ENCODE peak calls at places on chromosomes 6 and 20, in nine cellular contexts. N, M, Y, D, C, H, X, E and V are unnamed samples.

GRCh38 chr6:157800420-157801237 is 22.4 kb upstream of the SNX9 start:
- DNase-seq in N (peak; percentile 68), M (peak; percentile 11), Y (no peak), D (peak; percentile 86), C (no peak), H (no peak), X (no peak), E (no peak), V (no peak)

GRCh38 chr6:10151144-10151915 is 263.5 kb downstream of the TFAP2A start:
- DNase-seq in N (no peak), M (no peak), Y (no peak), D (peak; percentile 5), C (peak; percentile 59), H (no peak), X (no peak), E (no peak), V (peak; percentile 8)

GRCh38 chr6:40874495-40874894 is 164.5 kb downstream of the UNC5CL start:
- DNase-seq in N (no peak), M (no peak), Y (peak; percentile 13), D (no peak), C (peak; percentile 15), H (no peak), X (no peak), E (no peak), V (no peak)

GRCh38 chr6:142671791-142672190 is 273.2 kb downstream of the HIVEP2 start:
- DNase-seq in N (no peak), M (no peak), Y (no peak), D (no peak), C (no peak), H (no peak), X (no peak), E (no peak), V (no peak)

GRCh38 chr20:64077876-64078551 is 1.3 kb downstream of the RGS19 start:
- DNase-seq in N (peak; percentile 64), M (no peak), Y (no peak), D (no peak), C (no peak), H (peak; percentile 64), X (no peak), E (no peak), V (no peak)

GRCh38 chr6:73409395-73409794 is 14.8 kb downstream of the DDX43 start:
- DNase-seq in N (no peak), M (no peak), Y (no peak), D (peak; percentile 23), C (no peak), H (no peak), X (no peak), E (no peak), V (no peak)

GRCh38 chr6:170269151-170269872 is 21.6 kb downstream of the DLL1 start:
- DNase-seq in N (no peak), M (no peak), Y (no peak), D (no peak), C (peak; percentile 94), H (no peak), X (no peak), E (no peak), V (peak; percentile 97)

GRCh38 chr6:17886891-17887290 is 100.5 kb downstream of the KIF13A start:
- DNase-seq in N (no peak), M (no peak), Y (no peak), D (peak; percentile 34), C (no peak), H (no peak), X (no peak), E (no peak), V (no peak)

GRCh38 chr20:62500237-62500864 is 24.6 kb upstream of the GATA5 start:
- DNase-seq in N (peak; percentile 82), M (peak; percentile 65), Y (peak; percentile 40), D (peak; percentile 20), C (peak; percentile 76), H (peak; percentile 68), X (peak; percentile 64), E (peak; percentile 20), V (peak; percentile 75)

GRCh38 chr20:47309806-47310426 is 46.6 kb downstream of the ZMYND8 start:
- DNase-seq in N (no peak), M (no peak), Y (no peak), D (no peak), C (no peak), H (no peak), X (no peak), E (no peak), V (no peak)

GRCh38 chr20:47711046-47711752 is 74.1 kb downstream of the SULF2 start:
- DNase-seq in N (no peak), M (no peak), Y (no peak), D (no peak), C (no peak), H (no peak), X (no peak), E (no peak), V (no peak)

GRCh38 chr20:51382111-51382985 is 160.2 kb downstream of the NFATC2 start:
- DNase-seq in N (no peak), M (no peak), Y (no peak), D (no peak), C (no peak), H (no peak), X (no peak), E (no peak), V (no peak)

GRCh38 chr20:32237419-32237818 is 29.7 kb downstream of the POFUT1 start:
- DNase-seq in N (no peak), M (no peak), Y (no peak), D (no peak), C (no peak), H (no peak), X (no peak), E (no peak), V (no peak)

GRCh38 chr6:97053643-97054411 is 129.3 kb downstream of the KLHL32 start:
- DNase-seq in N (no peak), M (no peak), Y (peak; percentile 1), D (peak; percentile 34), C (peak; percentile 36), H (no peak), X (no peak), E (no peak), V (no peak)

GRCh38 chr20:61254881-61255589 is 3.0 kb downstream of the CDH4 start:
- DNase-seq in N (no peak), M (no peak), Y (no peak), D (peak; percentile 57), C (peak; percentile 50), H (no peak), X (no peak), E (no peak), V (no peak)

GRCh38 chr6:158069800-158070195 is 88.1 kb downstream of the SYNJ2 start:
- DNase-seq in N (no peak), M (no peak), Y (no peak), D (peak; percentile 78), C (no peak), H (no peak), X (no peak), E (no peak), V (no peak)

GRCh38 chr20:24066075-24066700 is 77.6 kb upstream of the GGTLC1 start:
- DNase-seq in N (peak; percentile 10), M (no peak), Y (no peak), D (no peak), C (no peak), H (peak; percentile 22), X (no peak), E (no peak), V (no peak)

GRCh38 chr20:63163596-63164560 is 52.1 kb downstream of the YTHDF1 start:
- DNase-seq in N (no peak), M (no peak), Y (no peak), D (no peak), C (peak; percentile 83), H (no peak), X (peak; percentile 82), E (peak; percentile 87), V (no peak)

GRCh38 chr6:141443668-141444067 is 689.1 kb upstream of the GJE1 start:
- DNase-seq in N (no peak), M (no peak), Y (no peak), D (peak; percentile 17), C (no peak), H (no peak), X (no peak), E (no peak), V (no peak)

GRCh38 chr6:168583821-168584220 is 142.8 kb downstream of the SMOC2 start:
- DNase-seq in N (no peak), M (no peak), Y (no peak), D (no peak), C (no peak), H (no peak), X (no peak), E (no peak), V (no peak)

GRCh38 chr6:169652896-169653295 is 48.9 kb downstream of the WDR27 start:
- DNase-seq in N (no peak), M (no peak), Y (no peak), D (no peak), C (no peak), H (no peak), X (no peak), E (no peak), V (no peak)